ENCODE peak calls at places on chromosomes 5 and 9, in five cellular contexts. W is lower lobe of right lung; X is K562; R is H7; T is CD4-positive, CD25-positive, alpha-beta regulatory T cell. A is an unnamed sample. For H3K27me3, the result is how much of the 10 kb centered on the place peaks cover.

GRCh38 chr5:177595026-177595585 is 3.1 kb downstream of the TMED9 start:
- DNase-seq in X (no peak), R (no peak), T (no peak), W (no peak), A (no peak)

GRCh38 chr5:159458217-159458711 is 128.0 kb upstream of the IL12B start:
- DNase-seq in T (no peak), X (no peak), W (no peak), R (no peak), A (no peak)

GRCh38 chr5:93252165-93252564 is 328.9 kb downstream of the NR2F1-AS1 start:
- DNase-seq in R (no peak), T (no peak), X (no peak), W (no peak), A (no peak)

GRCh38 chr9:16726718-16727451 is 143.6 kb downstream of the BNC2 start:
- DNase-seq in T (no peak), R (peak), W (peak), X (no peak), A (peak)

GRCh38 chr5:38692780-38693507 is 136.5 kb upstream of the LIFR start:
- DNase-seq in T (no peak), X (no peak), R (no peak), W (no peak), A (peak)

GRCh38 chr5:147893820-147894219 is 12.5 kb downstream of the C5orf46 start:
- DNase-seq in R (no peak), T (no peak), W (no peak), X (no peak), A (peak)

GRCh38 chr9:21576331-21577189 is 94.4 kb upstream of the IFNE start:
- DNase-seq in X (no peak), T (no peak), W (no peak), R (no peak), A (peak)

GRCh38 chr5:61245486-61245885 is 83.2 kb upstream of the SMIM15 start:
- DNase-seq in R (no peak), W (no peak), X (no peak), T (no peak), A (no peak)

GRCh38 chr5:180527659-180528058 is 33.5 kb downstream of the CNOT6 start:
- DNase-seq in W (no peak), X (no peak), R (no peak), T (no peak), A (no peak)

GRCh38 chr5:123670981-123671557 is 159.1 kb downstream of the CSNK1G3 start:
- DNase-seq in T (no peak), R (peak), W (no peak), X (peak), A (peak)

GRCh38 chr9:123085916-123086315 is 52.4 kb downstream of the GPR21 start:
- DNase-seq in T (no peak), W (no peak), R (no peak), X (no peak), A (no peak)

GRCh38 chr5:98397081-98397480 is 376.4 kb upstream of the RGMB start:
- DNase-seq in R (no peak), W (no peak), X (no peak), T (no peak), A (no peak)

GRCh38 chr9:12195456-12195855 is 497.7 kb upstream of the TYRP1 start:
- DNase-seq in T (no peak), W (no peak), X (no peak), R (no peak), A (no peak)

GRCh38 chr5:124289641-124290201 is 456.7 kb downstream of the ZNF608 start:
- DNase-seq in R (peak), T (no peak), X (no peak), W (peak), A (no peak)

GRCh38 chr9:12464910-12465512 is 228.2 kb upstream of the TYRP1 start:
- DNase-seq in T (no peak), W (no peak), X (peak), R (peak), A (peak)

GRCh38 chr9:130433168-130433946 is 11.4 kb upstream of the ASS1 start:
- DNase-seq in X (no peak), T (no peak), R (peak), W (no peak), A (peak)

GRCh38 chr5:38538161-38538560 is 18.3 kb downstream of the LIFR start:
- DNase-seq in T (no peak), W (no peak), X (no peak), R (no peak), A (no peak)

GRCh38 chr9:129224618-129225017 is 46.6 kb upstream of the IER5L start:
- DNase-seq in T (no peak), R (no peak), W (no peak), X (no peak), A (no peak)

GRCh38 chr5:14142202-14142855 is 813 bp upstream of the TRIO start:
- DNase-seq in T (no peak), R (no peak), W (no peak), X (no peak), A (no peak)

GRCh38 chr9:128456613-128457061 is 831 bp downstream of the ODF2 start:
- DNase-seq in T (peak), R (peak), X (peak), W (peak), A (peak)

GRCh38 chr9:132644251-132644650 is 25.5 kb downstream of the DDX31 start:
- DNase-seq in T (no peak), R (peak), W (no peak), X (peak), A (peak)

GRCh38 chr9:20550326-20550725 is 72.0 kb downstream of the MLLT3 start:
- DNase-seq in R (no peak), X (no peak), T (no peak), W (no peak), A (no peak)

GRCh38 chr9:99181621-99182020 is 40.1 kb downstream of the ALG2 start:
- DNase-seq in R (no peak), W (no peak), T (no peak), X (no peak), A (no peak)

GRCh38 chr9:121613009-121613766 is 38.2 kb upstream of the DAB2IP start:
- DNase-seq in X (no peak), T (no peak), R (no peak), W (no peak), A (no peak)

GRCh38 chr9:94083384-94083783 is 880 bp upstream of the PTPDC1 start:
- DNase-seq in T (no peak), R (no peak), X (peak), W (no peak), A (no peak)

GRCh38 chr9:115289757-115290208 is 171.8 kb upstream of the TNC start:
- DNase-seq in T (no peak), R (no peak), X (no peak), W (no peak), A (no peak)

GRCh38 chr9:129509508-129509907 is 111.4 kb downstream of the C9orf50 start:
- DNase-seq in W (no peak), X (no peak), T (no peak), R (no peak), A (peak)

GRCh38 chr5:78483809-78484521 is 123.5 kb downstream of the SCAMP1 start:
- DNase-seq in W (no peak), R (no peak), T (no peak), X (peak), A (peak)

GRCh38 chr5:87127956-87128687 is 139.6 kb upstream of the RASA1 start:
- DNase-seq in R (no peak), W (no peak), T (no peak), X (no peak), A (peak)

GRCh38 chr5:122077451-122078115 is 476 bp downstream of the LOX start:
- DNase-seq in W (no peak), T (no peak), R (peak), X (no peak), A (peak)

GRCh38 chr5:134091626-134092121 is 22.8 kb upstream of the TCF7 start:
- DNase-seq in T (no peak), X (no peak), R (no peak), W (no peak), A (no peak)

GRCh38 chr5:74516217-74516636 is 124.3 kb downstream of the ENC1 start:
- DNase-seq in W (no peak), T (no peak), X (no peak), R (peak), A (no peak)

GRCh38 chr5:150599917-150600511 is 40.4 kb upstream of the SYNPO start:
- DNase-seq in T (no peak), W (peak), X (no peak), R (peak), A (peak)

GRCh38 chr9:127076860-127077657 is 45.4 kb downstream of the ANGPTL2 start:
- DNase-seq in X (no peak), T (no peak), R (no peak), W (no peak), A (peak)

GRCh38 chr5:134489227-134489944 is 36.1 kb upstream of the JADE2 start:
- DNase-seq in X (no peak), R (no peak), W (no peak), T (no peak), A (no peak)

GRCh38 chr9:130186839-130187522 is 14.8 kb downstream of the NCS1 start:
- DNase-seq in W (peak), R (peak), T (no peak), X (peak), A (peak)

GRCh38 chr9:121564861-121565260 is 65.2 kb upstream of the GGTA1 start:
- DNase-seq in R (peak), X (no peak), W (no peak), T (no peak), A (peak)

GRCh38 chr5:181028032-181028819 is 11.8 kb upstream of the BTNL9 start:
- DNase-seq in W (no peak), T (no peak), X (peak), R (peak), A (no peak)

DNA sequence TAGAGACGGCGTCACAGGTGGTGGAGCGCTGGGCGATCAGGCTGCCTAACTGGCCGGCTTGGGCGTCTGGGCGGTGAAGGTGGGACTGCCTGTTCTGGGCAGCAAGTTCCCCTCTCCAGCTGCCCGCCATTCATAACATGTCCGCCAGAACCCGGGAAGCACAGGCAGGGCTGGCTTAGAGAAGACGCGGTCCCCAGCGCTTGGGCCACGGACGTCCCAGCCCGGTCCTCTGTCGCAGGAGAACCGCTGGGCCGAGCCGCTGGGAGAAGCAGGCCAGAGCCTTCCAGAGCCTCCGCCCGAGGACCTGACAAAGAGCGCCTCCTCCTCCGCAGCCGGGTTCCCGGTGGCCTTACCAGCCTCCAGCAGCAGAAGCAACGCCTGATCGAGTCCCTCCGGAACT is 15.2 kb upstream of the HAND1 start:
- DNase-seq in W (no peak), R (peak), X (no peak), T (no peak), A (no peak)
- H3K27me3 ChIP-seq in W (half or more), R (under half), X (under half), T (under half), A (under half)

GRCh38 chr9:36847781-36848673 is 186.0 kb downstream of the PAX5 start:
- DNase-seq in R (no peak), X (no peak), T (no peak), W (no peak), A (no peak)
- H3K27me3 ChIP-seq in R (under half), X (under half), T (under half), W (under half), A (under half)

GRCh38 chr9:38431101-38431500 is 6.8 kb upstream of the IGFBPL1 start:
- DNase-seq in T (no peak), X (no peak), R (no peak), W (no peak), A (no peak)

GRCh38 chr9:38423939-38424843 is at the start of gene IGFBPL1:
- DNase-seq in R (peak), T (no peak), W (no peak), X (no peak), A (no peak)

GRCh38 chr9:38423273-38423938 is 848 bp downstream of the IGFBPL1 start:
- DNase-seq in W (no peak), X (no peak), R (peak), T (no peak), A (no peak)

GRCh38 chr9:38424918-38425317 is 664 bp upstream of the IGFBPL1 start:
- DNase-seq in W (no peak), T (no peak), X (no peak), R (no peak), A (no peak)

DNA sequence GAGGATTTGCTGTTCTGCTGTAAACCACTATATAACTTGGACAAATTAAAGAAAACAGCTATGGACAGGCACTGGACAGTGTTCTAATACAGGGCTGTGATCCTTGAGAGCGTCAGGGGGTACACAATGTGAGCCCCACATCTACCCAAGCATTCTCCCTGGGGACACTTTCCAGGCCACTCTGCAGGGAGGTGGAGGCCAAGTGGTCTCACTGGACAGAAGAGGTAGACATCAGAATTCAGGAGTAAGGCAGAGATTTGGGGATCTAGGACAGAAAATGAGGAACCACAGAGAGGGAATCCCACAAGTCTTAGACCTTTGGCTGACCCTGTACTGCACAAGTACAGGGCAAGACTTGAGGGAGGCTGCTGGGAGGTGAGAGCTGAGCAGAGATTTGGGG is 3.8 kb upstream of the IGFBPL1 start:
- DNase-seq in X (no peak), R (no peak), T (no peak), W (no peak), A (no peak)
- H3K27me3 ChIP-seq in X (under half), R (under half), T (under half), W (under half), A (under half)

GRCh38 chr9:86945868-86946711 is 1.2 kb downstream of the GAS1 start:
- DNase-seq in X (no peak), R (peak), W (peak), T (peak), A (peak)
- H3K27me3 ChIP-seq in X (under half), R (half or more), W (half or more), T (under half), A (under half)

GRCh38 chr5:40904994-40905306 is 4.3 kb upstream of the C7 start:
- DNase-seq in W (no peak), X (no peak), R (no peak), T (no peak), A (no peak)
- H3K27me3 ChIP-seq in W (under half), X (under half), R (under half), T (under half), A (under half)

GRCh38 chr5:6162175-6162574 is 216.2 kb downstream of the MED10 start:
- DNase-seq in W (no peak), R (no peak), T (no peak), X (no peak), A (no peak)
- H3K27me3 ChIP-seq in W (under half), R (under half), T (under half), X (under half), A (under half)

GRCh38 chr9:77010527-77010926 is 8.9 kb upstream of the FOXB2 start:
- DNase-seq in R (peak), T (no peak), X (no peak), W (no peak), A (no peak)

GRCh38 chr9:77014597-77015263 is 4.7 kb upstream of the FOXB2 start:
- DNase-seq in X (no peak), W (no peak), T (no peak), R (peak), A (no peak)

GRCh38 chr9:77013186-77013931 is 6.1 kb upstream of the FOXB2 start:
- DNase-seq in R (peak), W (no peak), X (no peak), T (no peak), A (no peak)

GRCh38 chr9:77013932-77014596 is 5.4 kb upstream of the FOXB2 start:
- DNase-seq in X (no peak), R (peak), T (no peak), W (no peak), A (no peak)

DNA sequence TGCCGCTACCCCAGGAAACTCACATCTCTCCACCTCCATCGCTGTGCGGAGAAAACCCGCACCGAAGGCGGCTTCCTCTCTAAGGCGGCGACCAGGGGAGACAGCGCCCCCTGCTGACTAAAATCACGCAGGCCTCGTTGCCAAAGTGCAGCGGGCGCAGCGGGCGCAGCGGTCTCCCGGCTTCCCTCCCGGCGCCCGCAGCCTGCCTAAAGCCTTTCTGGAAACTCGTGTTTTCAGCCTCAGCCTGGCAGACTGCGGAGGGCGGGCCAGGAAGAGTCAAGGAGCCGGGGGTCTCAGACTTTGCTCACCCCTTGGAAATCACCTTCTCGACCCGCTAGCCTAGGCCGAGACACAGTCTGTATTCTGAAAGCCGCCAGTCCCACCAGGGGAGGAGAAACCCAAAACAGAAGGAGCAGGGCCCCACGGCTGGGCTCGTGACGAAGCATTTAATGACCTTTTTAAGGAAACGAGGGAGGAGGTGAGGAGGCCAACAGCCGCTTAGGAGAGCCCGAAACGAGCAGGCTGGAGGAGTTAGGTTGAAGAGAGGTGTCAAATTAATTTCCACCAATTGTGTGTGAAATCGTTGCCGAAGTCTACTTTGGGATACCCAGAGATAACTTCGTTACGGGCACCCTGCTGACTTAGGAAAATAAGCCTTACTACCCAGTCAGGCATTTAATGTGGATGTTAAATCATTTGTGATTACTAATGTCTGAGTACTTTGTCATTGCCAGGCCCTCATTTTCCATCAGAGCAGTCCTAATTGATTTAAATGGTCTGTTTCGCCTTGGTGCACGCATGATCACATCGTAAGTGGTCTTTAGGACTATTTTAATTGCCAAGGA is 7.3 kb upstream of the FOXB2 start:
- DNase-seq in T (peak), W (peak), X (peak), R (peak), A (peak)
- H3K27me3 ChIP-seq in T (under half), W (half or more), X (under half), R (half or more), A (half or more)